ENCODE peak calls at places on chromosomes 6 and 20, in seven cellular contexts. E is caudate nucleus; G is neuronal stem cell; A is brain microvascular endothelial cell; L is naive thymus-derived CD4-positive, alpha-beta T cell; M is pancreas; V is CD4-positive, alpha-beta T cell. W is an unnamed sample.

GRCh38 chr20:55353206-55353605 is 652.1 kb downstream of the CBLN4 start:
- DNase-seq in E (no peak), G (no peak), A (no peak), L (no peak), M (no peak), V (no peak), W (no peak)

GRCh38 chr6:150417899-150418824 is 49.4 kb downstream of the IYD start:
- DNase-seq in E (no peak), G (peak), A (peak), L (peak), M (no peak), V (no peak), W (peak)

GRCh38 chr6:56370591-56371198 is 123.3 kb upstream of the COL21A1 start:
- DNase-seq in E (no peak), G (no peak), A (peak), L (peak), M (no peak), V (no peak), W (no peak)

GRCh38 chr6:118468682-118469465 is 79.2 kb upstream of the PLN start:
- DNase-seq in E (no peak), G (no peak), A (peak), L (no peak), M (no peak), V (no peak), W (no peak)

GRCh38 chr6:29708432-29709177 is 14.6 kb upstream of the HLA-F start:
- DNase-seq in E (no peak), G (no peak), A (no peak), L (peak), M (no peak), V (peak), W (peak)

GRCh38 chr6:114390176-114390575 is 47.4 kb upstream of the HS3ST5 start:
- DNase-seq in E (no peak), G (peak), A (no peak), L (no peak), M (no peak), V (no peak), W (no peak)

GRCh38 chr6:31144296-31144969 is 5.6 kb upstream of the PSORS1C2 start:
- DNase-seq in E (no peak), G (no peak), A (no peak), L (no peak), M (no peak), V (no peak), W (no peak)

GRCh38 chr6:47419621-47420020 is 58.0 kb upstream of the CD2AP start:
- DNase-seq in E (no peak), G (no peak), A (no peak), L (no peak), M (no peak), V (no peak), W (no peak)

GRCh38 chr20:9441948-9442347 is 72.4 kb upstream of the LAMP5 start:
- DNase-seq in E (no peak), G (no peak), A (no peak), L (no peak), M (no peak), V (no peak), W (no peak)

GRCh38 chr6:44309631-44310030 is 3.5 kb downstream of the AARS2 start:
- DNase-seq in E (no peak), G (no peak), A (no peak), L (no peak), M (no peak), V (no peak), W (no peak)

GRCh38 chr6:28982476-28983266 is 22.4 kb downstream of the ZNF311 start:
- DNase-seq in E (no peak), G (peak), A (peak), L (peak), M (no peak), V (no peak), W (peak)

GRCh38 chr6:90021701-90022100 is 127.4 kb downstream of the GJA10 start:
- DNase-seq in E (no peak), G (no peak), A (no peak), L (no peak), M (no peak), V (no peak), W (no peak)

GRCh38 chr6:127382413-127382812 is 39.0 kb upstream of the ECHDC1 start:
- DNase-seq in E (no peak), G (no peak), A (no peak), L (no peak), M (no peak), V (no peak), W (no peak)

GRCh38 chr6:15499591-15499990 is 163.2 kb downstream of the DTNBP1 start:
- DNase-seq in E (no peak), G (no peak), A (no peak), L (no peak), M (no peak), V (no peak), W (no peak)

GRCh38 chr6:134240664-134241431 is 77.1 kb downstream of the SGK1 start:
- DNase-seq in E (no peak), G (no peak), A (no peak), L (peak), M (no peak), V (peak), W (peak)

GRCh38 chr6:121984956-121985355 is 414.5 kb upstream of the HSF2 start:
- DNase-seq in E (no peak), G (no peak), A (no peak), L (no peak), M (no peak), V (no peak), W (no peak)

GRCh38 chr6:108502826-108503225 is 57.9 kb upstream of the FOXO3 start:
- DNase-seq in E (no peak), G (no peak), A (no peak), L (no peak), M (no peak), V (no peak), W (no peak)

DNA sequence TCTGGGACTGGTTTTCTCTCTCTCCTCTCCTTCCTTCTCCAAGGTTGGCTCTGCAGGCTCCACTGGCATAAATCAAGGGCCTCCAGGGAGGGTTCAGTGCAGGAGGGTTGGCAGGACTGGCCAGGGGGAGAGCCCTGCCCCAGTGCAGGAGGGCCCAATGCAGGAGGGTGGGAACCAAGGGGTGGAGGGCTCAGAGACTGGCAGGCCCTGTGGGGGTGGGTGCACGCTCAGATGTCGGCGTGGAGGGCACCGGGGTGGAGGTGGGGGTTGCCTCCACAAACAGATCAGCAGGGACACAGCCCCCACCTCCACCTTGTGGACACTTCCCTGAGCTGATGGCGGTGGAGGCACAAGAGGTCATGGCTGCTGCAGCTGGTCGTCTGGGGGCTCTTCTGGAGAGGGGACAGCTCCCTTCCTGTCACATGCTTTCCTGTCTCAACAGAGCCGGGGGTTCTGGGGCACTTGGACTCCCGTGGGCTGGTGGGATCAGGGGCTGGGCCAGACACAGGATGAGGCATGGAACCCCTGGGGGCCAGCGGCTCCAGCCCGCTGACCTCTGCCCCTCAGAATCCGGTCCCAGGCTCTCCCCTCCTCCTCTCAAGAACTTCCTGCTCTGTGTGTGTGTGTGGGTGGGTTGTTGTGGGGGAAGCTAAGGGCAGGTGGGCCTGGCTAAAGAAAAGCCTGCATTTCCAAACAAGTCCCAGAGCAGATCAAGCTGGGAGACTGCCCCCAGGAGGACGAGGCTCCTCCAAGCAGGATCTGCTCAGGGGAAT is 2.7 kb upstream of the ABHD16B start:
- DNase-seq in E (no peak), G (peak), A (peak), L (no peak), M (no peak), V (no peak), W (no peak)
- H3K27ac ChIP-seq in E (peak), G (peak), A (no peak), L (peak), M (no peak), V (peak), W (no peak)

GRCh38 chr6:16676376-16676775 is 84.9 kb downstream of the ATXN1 start:
- DNase-seq in E (no peak), G (no peak), A (no peak), L (no peak), M (no peak), V (no peak), W (no peak)

GRCh38 chr6:16674666-16675392 is 86.4 kb downstream of the ATXN1 start:
- DNase-seq in E (no peak), G (no peak), A (peak), L (no peak), M (no peak), V (no peak), W (no peak)

GRCh38 chr6:16676978-16677377 is 84.3 kb downstream of the ATXN1 start:
- DNase-seq in E (no peak), G (no peak), A (peak), L (no peak), M (no peak), V (no peak), W (no peak)

GRCh38 chr6:16679050-16679449 is 82.2 kb downstream of the ATXN1 start:
- DNase-seq in E (no peak), G (no peak), A (no peak), L (no peak), M (no peak), V (no peak), W (no peak)

DNA sequence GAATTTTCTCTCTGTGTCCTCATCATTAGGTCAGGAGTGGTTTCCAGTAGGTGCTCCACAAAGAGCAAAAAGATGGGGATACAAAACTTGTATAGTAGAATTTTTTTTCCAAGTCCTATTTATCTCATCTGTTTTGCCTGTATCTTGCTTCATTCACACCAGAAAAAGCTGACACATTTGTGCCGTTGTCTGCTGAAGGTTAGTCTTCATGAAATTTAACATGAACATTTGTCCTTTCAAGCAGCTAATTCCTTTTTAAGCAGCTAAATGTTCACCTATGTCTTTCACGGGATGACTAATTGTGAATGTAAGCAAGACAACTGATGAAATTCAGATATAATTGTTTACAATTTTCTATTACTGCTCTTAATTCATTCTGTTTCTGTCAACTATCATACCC is 83.8 kb downstream of the ATXN1 start:
- DNase-seq in E (no peak), G (no peak), A (no peak), L (no peak), M (no peak), V (no peak), W (no peak)
- H3K27ac ChIP-seq in E (no peak), G (no peak), A (no peak), L (no peak), M (peak), V (no peak), W (no peak)

GRCh38 chr6:33124947-33125346 is 49.2 kb downstream of the HLA-DPB1 start:
- DNase-seq in E (no peak), G (no peak), A (no peak), L (no peak), M (no peak), V (no peak), W (no peak)

GRCh38 chr6:33126101-33126714 is 50.4 kb downstream of the HLA-DPB1 start:
- DNase-seq in E (no peak), G (no peak), A (peak), L (peak), M (peak), V (peak), W (peak)

GRCh38 chr6:33124525-33124901 is 48.7 kb downstream of the HLA-DPB1 start:
- DNase-seq in E (no peak), G (no peak), A (no peak), L (no peak), M (no peak), V (no peak), W (no peak)

GRCh38 chr6:33123732-33124524 is 48.1 kb downstream of the HLA-DPB1 start:
- DNase-seq in E (no peak), G (no peak), A (no peak), L (peak), M (no peak), V (no peak), W (peak)

GRCh38 chr6:33123181-33123580 is 47.4 kb downstream of the HLA-DPB1 start:
- DNase-seq in E (no peak), G (no peak), A (no peak), L (no peak), M (no peak), V (no peak), W (no peak)
- H3K27ac ChIP-seq in E (no peak), G (no peak), A (no peak), L (no peak), M (no peak), V (no peak), W (no peak)

GRCh38 chr6:35067234-35067633 is 73.9 kb downstream of the TCP11 start:
- DNase-seq in E (no peak), G (no peak), A (no peak), L (no peak), M (no peak), V (no peak), W (no peak)

GRCh38 chr6:35070111-35070510 is 71.0 kb downstream of the TCP11 start:
- DNase-seq in E (no peak), G (no peak), A (no peak), L (no peak), M (no peak), V (no peak), W (no peak)

GRCh38 chr6:35068644-35069043 is 72.5 kb downstream of the TCP11 start:
- DNase-seq in E (no peak), G (no peak), A (no peak), L (no peak), M (no peak), V (no peak), W (no peak)

GRCh38 chr6:35069262-35069661 is 71.9 kb downstream of the TCP11 start:
- DNase-seq in E (no peak), G (no peak), A (no peak), L (no peak), M (no peak), V (no peak), W (no peak)

GRCh38 chr6:35068206-35068605 is 72.9 kb downstream of the TCP11 start:
- DNase-seq in E (no peak), G (no peak), A (no peak), L (no peak), M (no peak), V (no peak), W (no peak)
- H3K27ac ChIP-seq in E (no peak), G (no peak), A (no peak), L (no peak), M (no peak), V (no peak), W (no peak)

GRCh38 chr6:144338474-144338873 is 53.3 kb downstream of the UTRN start:
- DNase-seq in E (no peak), G (no peak), A (no peak), L (no peak), M (no peak), V (no peak), W (no peak)
- H3K27ac ChIP-seq in E (no peak), G (no peak), A (no peak), L (no peak), M (no peak), V (no peak), W (no peak)

GRCh38 chr6:5308066-5308465 is 46.8 kb downstream of the FARS2 start:
- DNase-seq in E (no peak), G (no peak), A (no peak), L (no peak), M (no peak), V (no peak), W (no peak)
- H3K27ac ChIP-seq in E (no peak), G (no peak), A (no peak), L (no peak), M (no peak), V (no peak), W (no peak)

DNA sequence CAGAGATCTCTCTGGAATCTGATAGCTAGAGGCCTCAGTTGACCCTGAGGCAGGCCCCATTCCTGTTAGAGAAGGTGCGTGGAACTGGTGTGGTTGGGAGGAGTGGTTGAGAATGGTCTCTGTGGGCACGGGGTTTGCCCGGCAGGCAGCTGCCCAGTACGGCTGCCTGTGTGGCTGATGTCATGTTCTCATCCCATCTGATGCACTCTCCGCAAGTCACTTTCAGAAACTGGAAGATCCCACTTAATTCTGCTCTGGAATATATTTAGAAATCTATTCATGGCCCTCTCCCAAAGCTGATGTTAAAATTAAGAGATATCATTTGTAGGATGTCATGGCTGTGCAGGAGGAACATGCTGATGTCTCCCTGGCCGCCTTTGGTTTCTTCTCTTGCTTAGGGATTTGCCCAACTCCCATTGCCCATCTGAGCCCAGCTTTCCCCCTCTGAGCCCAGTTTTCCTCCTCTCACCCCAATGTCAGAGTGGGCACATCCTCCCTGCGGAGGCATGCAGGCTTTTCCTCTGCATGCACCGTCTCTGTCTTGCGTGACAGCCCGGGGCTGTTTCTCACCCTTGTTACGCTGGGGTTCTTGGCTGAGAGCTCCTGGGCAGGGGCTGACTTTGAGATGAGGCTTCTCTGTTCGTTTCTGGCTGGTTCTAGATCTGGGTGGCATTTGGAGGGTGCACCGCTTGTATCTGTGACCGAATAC is 21.0 kb downstream of the PHACTR3 start:
- DNase-seq in E (no peak), G (no peak), A (no peak), L (no peak), M (no peak), V (no peak), W (no peak)
- H3K27ac ChIP-seq in E (peak), G (no peak), A (no peak), L (no peak), M (no peak), V (no peak), W (no peak)

GRCh38 chr6:148523051-148523450 is 180.4 kb downstream of the SASH1 start:
- DNase-seq in E (no peak), G (no peak), A (peak), L (no peak), M (no peak), V (no peak), W (no peak)
- H3K27ac ChIP-seq in E (no peak), G (no peak), A (peak), L (no peak), M (no peak), V (no peak), W (no peak)

W was measured in CD4-positive, CD25-positive, alpha-beta regulatory T cell.